ENCODE peak calls at places on chromosomes 11 and 22, in six cellular contexts. T, G, O, D, V and S are unnamed samples. For H3K9me3, the result is how much of the 10 kb centered on the place peaks cover.

GRCh38 chr11:112277937-112278336 is 17.3 kb upstream of the PLET1 start:
- DNase-seq in T (peak), G (no peak), O (no peak), D (peak), V (peak), S (no peak)

GRCh38 chr11:125063429-125064043 is 431 bp downstream of the SLC37A2 start:
- DNase-seq in T (no peak), G (no peak), O (no peak), D (peak), V (no peak), S (no peak)

GRCh38 chr11:130782361-130783221 is 133.7 kb downstream of the SNX19 start:
- DNase-seq in T (peak), G (peak), O (no peak), D (peak), V (no peak), S (no peak)

GRCh38 chr22:38788016-38788415 is 5.9 kb downstream of the DNAL4 start:
- DNase-seq in T (peak), G (peak), O (no peak), D (peak), V (no peak), S (no peak)

GRCh38 chr11:22275600-22275999 is 62.6 kb upstream of the SLC17A6 start:
- DNase-seq in T (no peak), G (no peak), O (no peak), D (no peak), V (no peak), S (no peak)

GRCh38 chr11:5366856-5367255 is 15.5 kb downstream of the OR51B6 start:
- DNase-seq in T (peak), G (no peak), O (no peak), D (peak), V (no peak), S (no peak)

GRCh38 chr11:117535201-117535869 is 207.7 kb downstream of the CEP164 start:
- DNase-seq in T (no peak), G (no peak), O (peak), D (no peak), V (no peak), S (no peak)

GRCh38 chr11:66326261-66327111 is 9.6 kb upstream of the CD248 start:
- DNase-seq in T (no peak), G (peak), O (peak), D (peak), V (no peak), S (peak)

GRCh38 chr11:101885631-101886030 is 29.2 kb upstream of the CEP126 start:
- DNase-seq in T (no peak), G (no peak), O (no peak), D (no peak), V (no peak), S (no peak)

GRCh38 chr22:19238900-19239299 is 52.6 kb downstream of the CLTCL1 start:
- DNase-seq in T (no peak), G (no peak), O (no peak), D (no peak), V (no peak), S (no peak)

GRCh38 chr22:46007003-46007847 is 30.3 kb upstream of the WNT7B start:
- DNase-seq in T (peak), G (peak), O (peak), D (peak), V (no peak), S (peak)

GRCh38 chr22:32861330-32861729 is 59.8 kb downstream of the TIMP3 start:
- DNase-seq in T (no peak), G (no peak), O (no peak), D (peak), V (no peak), S (no peak)

GRCh38 chr11:13169709-13170108 is 107.9 kb upstream of the BMAL1 start:
- DNase-seq in T (peak), G (peak), O (no peak), D (peak), V (no peak), S (peak)

GRCh38 chr11:16169541-16169940 is 186.8 kb downstream of the SOX6 start:
- DNase-seq in T (peak), G (peak), O (no peak), D (peak), V (no peak), S (no peak)

GRCh38 chr11:24234822-24235508 is 261.9 kb upstream of the LUZP2 start:
- DNase-seq in T (peak), G (peak), O (no peak), D (peak), V (no peak), S (peak)

GRCh38 chr11:29005401-29005980 is 897.3 kb downstream of the METTL15 start:
- DNase-seq in T (no peak), G (no peak), O (no peak), D (no peak), V (peak), S (no peak)

GRCh38 chr11:1453611-1454386 is 32.8 kb downstream of the MOB2 start:
- DNase-seq in T (no peak), G (no peak), O (no peak), D (peak), V (peak), S (no peak)

GRCh38 chr11:108319541-108320145 is 96.8 kb downstream of the ATM start:
- DNase-seq in T (peak), G (no peak), O (no peak), D (peak), V (no peak), S (peak)

GRCh38 chr11:19498986-19499669 is 213.5 kb upstream of the NAV2 start:
- DNase-seq in T (peak), G (peak), O (no peak), D (peak), V (no peak), S (peak)

DNA sequence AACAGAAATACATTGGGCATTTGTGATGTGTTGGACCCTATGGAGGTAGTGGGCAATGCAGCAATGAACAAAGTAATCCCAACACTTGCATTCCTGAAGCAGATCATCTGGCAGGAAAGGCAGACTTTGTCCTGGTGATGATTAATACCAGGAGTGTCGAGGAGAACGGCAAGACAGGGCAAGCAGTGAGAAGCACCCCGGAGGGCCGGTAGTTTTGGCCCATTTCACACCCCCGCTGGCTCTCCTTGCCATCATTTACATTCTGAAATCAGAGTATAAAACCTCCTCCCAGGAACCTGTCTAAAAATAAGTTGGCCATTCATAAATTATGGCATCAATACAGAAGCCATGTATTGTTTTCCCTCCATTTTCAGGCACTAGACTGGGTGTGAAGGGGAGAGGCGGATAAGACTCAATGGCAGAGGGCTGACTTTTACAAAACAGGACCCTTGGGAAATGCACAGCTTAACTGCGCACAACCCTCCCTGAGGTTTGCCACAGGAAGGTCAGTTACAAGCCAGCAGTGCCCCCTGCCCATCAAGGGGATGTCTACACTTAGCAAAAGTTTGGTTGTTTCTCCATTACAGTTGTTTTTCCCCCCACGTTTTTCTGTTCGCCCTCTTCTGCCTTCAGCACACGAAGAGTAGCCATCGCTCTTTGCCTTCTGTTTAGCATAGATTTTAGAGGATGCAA is 55.6 kb downstream of the OPCML start:
- DNase-seq in T (no peak), G (no peak), O (no peak), D (no peak), V (no peak), S (no peak)
- H3K9me3 ChIP-seq in T (under half), G (under half), O (under half), D (under half), V (under half), S (under half)

GRCh38 chr11:68306636-68307035 is 5.8 kb upstream of the LRP5 start:
- DNase-seq in T (no peak), G (no peak), O (no peak), D (no peak), V (no peak), S (no peak)

GRCh38 chr11:68308068-68308467 is 4.3 kb upstream of the LRP5 start:
- DNase-seq in T (no peak), G (no peak), O (no peak), D (no peak), V (no peak), S (no peak)

GRCh38 chr11:68311155-68312116 is 955 bp upstream of the LRP5 start:
- DNase-seq in T (no peak), G (no peak), O (no peak), D (no peak), V (no peak), S (no peak)

GRCh38 chr11:68312117-68312779 is at the start of gene LRP5:
- DNase-seq in T (peak), G (peak), O (no peak), D (peak), V (no peak), S (peak)

GRCh38 chr11:68309621-68310185 is 2.7 kb upstream of the LRP5 start:
- DNase-seq in T (peak), G (no peak), O (no peak), D (no peak), V (peak), S (no peak)
- H3K9me3 ChIP-seq in T (under half), G (under half), O (under half), D (under half), V (under half), S (under half)

GRCh38 chr11:27171391-27171790 is 130.8 kb downstream of the BBOX1 start:
- DNase-seq in T (peak), G (no peak), O (no peak), D (peak), V (no peak), S (no peak)
- H3K9me3 ChIP-seq in T (under half), G (under half), O (under half), D (under half), V (under half), S (under half)

DNA sequence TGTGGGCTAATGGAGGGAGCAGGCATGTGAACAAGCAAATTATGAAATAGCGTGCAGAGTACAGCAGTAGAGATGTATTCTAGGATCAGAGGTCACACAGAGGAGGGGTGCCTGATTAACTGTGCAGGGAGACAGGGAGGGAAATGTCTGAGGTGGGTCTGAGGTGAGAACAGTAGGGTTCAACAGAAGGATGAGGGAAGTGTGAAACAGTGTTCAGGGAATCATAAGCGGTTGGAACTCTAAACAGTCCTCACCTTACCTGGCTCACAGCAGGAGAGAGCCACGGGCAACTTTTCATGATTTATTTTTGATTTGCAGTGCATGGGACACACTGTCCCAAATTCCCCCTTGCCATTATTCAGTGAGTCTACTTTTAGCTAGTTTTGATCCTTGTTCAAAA is 90.5 kb downstream of the PIWIL4 start:
- DNase-seq in T (no peak), G (no peak), O (no peak), D (no peak), V (no peak), S (no peak)
- H3K9me3 ChIP-seq in T (under half), G (under half), O (under half), D (under half), V (under half), S (under half)

GRCh38 chr22:31228425-31228824 is 16.3 kb downstream of the LIMK2 start:
- DNase-seq in T (no peak), G (no peak), O (no peak), D (no peak), V (no peak), S (no peak)

GRCh38 chr22:31229402-31230140 is 17.5 kb downstream of the LIMK2 start:
- DNase-seq in T (peak), G (peak), O (peak), D (peak), V (no peak), S (peak)

GRCh38 chr22:31233001-31233400 is 20.9 kb downstream of the LIMK2 start:
- DNase-seq in T (no peak), G (no peak), O (no peak), D (no peak), V (no peak), S (no peak)

GRCh38 chr22:31230871-31231621 is 18.9 kb downstream of the LIMK2 start:
- DNase-seq in T (peak), G (peak), O (no peak), D (peak), V (peak), S (no peak)

DNA sequence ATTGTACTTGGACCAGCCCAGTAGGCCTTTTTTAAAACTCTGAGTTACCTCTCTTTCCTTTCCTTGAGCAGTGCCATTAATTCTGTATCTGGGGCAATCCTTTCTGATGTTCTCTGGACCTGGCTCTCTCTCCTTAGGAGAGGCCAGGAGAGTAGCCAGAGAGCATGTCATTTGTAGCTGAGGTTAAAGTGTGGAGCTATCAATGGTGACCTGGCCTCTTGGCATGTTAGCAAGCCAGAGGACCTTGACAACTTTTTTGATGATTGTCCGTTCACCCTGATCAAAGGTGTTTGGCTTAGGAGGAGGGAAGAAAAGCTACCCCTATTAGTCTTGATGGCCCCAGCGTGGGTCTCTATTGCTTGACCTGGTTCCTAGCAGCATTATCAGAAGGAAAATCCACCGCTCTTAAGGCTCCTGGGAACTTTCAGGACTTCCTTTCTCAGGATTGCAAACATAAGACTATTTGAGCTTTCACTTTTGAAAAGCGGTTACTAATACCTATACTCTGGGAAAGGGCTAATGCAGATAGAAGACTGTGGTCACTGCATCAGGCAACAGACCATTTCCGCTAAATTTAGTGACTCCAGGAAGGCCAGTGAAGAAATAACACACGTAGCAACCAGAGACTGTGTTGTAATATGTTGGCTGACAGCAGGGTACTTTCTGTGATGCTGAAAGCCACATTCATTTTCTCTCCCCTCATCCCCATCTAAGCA is 18.2 kb downstream of the LIMK2 start:
- DNase-seq in T (peak), G (peak), O (no peak), D (peak), V (no peak), S (no peak)
- H3K9me3 ChIP-seq in T (under half), G (under half), O (under half), D (under half), V (under half), S (under half)

DNA sequence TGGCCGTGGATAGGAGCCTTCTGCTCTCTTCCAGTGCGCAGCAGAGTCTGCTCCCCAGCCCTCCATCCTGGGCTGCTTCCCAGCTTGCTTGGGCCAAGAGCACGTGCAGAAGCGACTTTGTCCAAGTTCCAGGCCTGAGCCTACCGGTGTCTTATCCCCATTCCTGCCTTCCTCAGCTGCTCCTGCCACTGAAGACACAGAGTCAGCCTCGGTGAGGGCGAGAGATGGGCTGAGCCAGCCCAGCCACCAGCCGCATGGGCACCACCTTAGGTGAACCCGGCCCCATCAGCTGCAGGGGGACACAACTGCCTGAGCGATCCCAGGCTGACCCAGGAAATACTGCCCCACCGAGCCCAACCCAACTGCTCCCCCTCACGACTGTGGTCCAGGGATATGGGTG is 847.8 kb downstream of the TBC1D22A start:
- DNase-seq in T (no peak), G (no peak), O (no peak), D (no peak), V (no peak), S (no peak)
- H3K9me3 ChIP-seq in T (half or more), G (under half), O (under half), D (under half), V (under half), S (under half)

DNA sequence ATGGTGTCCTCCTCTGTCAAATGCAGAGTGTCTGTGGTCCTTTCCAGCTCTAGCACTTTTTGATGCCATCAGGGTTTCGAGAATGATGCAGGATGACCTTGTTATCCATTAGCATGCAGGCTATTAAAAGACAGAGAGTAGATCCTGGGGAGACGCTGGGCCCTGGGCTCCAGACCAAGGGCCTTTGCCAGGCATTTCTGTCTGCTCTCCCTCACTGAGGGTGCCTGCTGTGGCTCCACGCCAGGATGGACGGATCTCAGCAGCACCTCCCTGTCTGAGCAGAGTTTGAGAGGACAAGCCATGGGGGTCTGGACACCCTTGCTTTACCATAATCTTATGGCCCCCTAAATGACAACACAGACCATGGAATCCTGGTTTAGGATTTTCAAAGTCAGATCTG is 110.8 kb upstream of the CD82 start:
- DNase-seq in T (no peak), G (no peak), O (no peak), D (no peak), V (no peak), S (no peak)
- H3K9me3 ChIP-seq in T (under half), G (under half), O (under half), D (under half), V (under half), S (under half)